ENCODE peak calls at places on chromosomes 2 and 18, in six cellular contexts. S is SJSA1; Q is activated CD4-positive, alpha-beta T cell treated with anti-CD3 and anti-CD28 coated beads for 24 hours; F is kidney epithelial cell; M is brain microvascular endothelial cell; B is iPS-NIHi11. G is an unnamed sample.

GRCh38 chr2:224807153-224807964 is 91.2 kb upstream of the CCDC195 start:
- DNase-seq in S (no peak), Q (no peak), F (no peak), M (no peak), B (no peak), G (no peak)

GRCh38 chr2:64212346-64212745 is 68.1 kb upstream of the PELI1 start:
- DNase-seq in S (peak; percentile 62), Q (no peak), F (no peak), M (peak; percentile 92), B (no peak), G (no peak)

GRCh38 chr2:172072279-172072678 is 13.0 kb upstream of the DLX1 start:
- DNase-seq in S (no peak), Q (no peak), F (no peak), M (no peak), B (no peak), G (no peak)

GRCh38 chr2:46236006-46236875 is 61.0 kb upstream of the EPAS1 start:
- DNase-seq in S (no peak), Q (no peak), F (no peak), M (no peak), B (no peak), G (no peak)

GRCh38 chr2:186456941-186457340 is 29.1 kb upstream of the ZC3H15 start:
- DNase-seq in S (no peak), Q (no peak), F (peak; percentile 16), M (peak; percentile 85), B (no peak), G (peak; percentile 61)

GRCh38 chr2:10378189-10378588 is 69.9 kb downstream of the ODC1 start:
- DNase-seq in S (no peak), Q (no peak), F (no peak), M (no peak), B (no peak), G (no peak)

GRCh38 chr2:96105152-96105915 is 11.0 kb downstream of the ADRA2B start:
- DNase-seq in S (no peak), Q (no peak), F (no peak), M (no peak), B (no peak), G (no peak)

GRCh38 chr2:217387776-217388381 is 528.0 kb upstream of the TNP1 start:
- DNase-seq in S (peak; percentile 20), Q (no peak), F (no peak), M (no peak), B (no peak), G (no peak)

GRCh38 chr2:86078801-86079545 is 26.7 kb downstream of the POLR1A start:
- DNase-seq in S (peak; percentile 39), Q (no peak), F (no peak), M (peak; percentile 40), B (no peak), G (no peak)

GRCh38 chr2:218340656-218341055 is 16.0 kb upstream of the CATIP start:
- DNase-seq in S (no peak), Q (no peak), F (no peak), M (no peak), B (no peak), G (no peak)

GRCh38 chr18:79294235-79294634 is 101.5 kb upstream of the NFATC1 start:
- DNase-seq in S (no peak), Q (no peak), F (no peak), M (no peak), B (no peak), G (no peak)

GRCh38 chr18:45252474-45252873 is 362.8 kb upstream of the SLC14A2 start:
- DNase-seq in S (no peak), Q (no peak), F (no peak), M (no peak), B (no peak), G (no peak)

GRCh38 chr2:36318547-36318946 is 37.0 kb upstream of the CRIM1 start:
- DNase-seq in S (no peak), Q (no peak), F (no peak), M (no peak), B (no peak), G (no peak)

GRCh38 chr2:3762771-3763447 is 59.5 kb downstream of the DCDC2C start:
- DNase-seq in S (no peak), Q (no peak), F (no peak), M (no peak), B (no peak), G (no peak)

GRCh38 chr18:67733094-67733493 is 216.6 kb upstream of the DSEL start:
- DNase-seq in S (no peak), Q (no peak), F (no peak), M (peak; percentile 70), B (no peak), G (no peak)

GRCh38 chr2:224220581-224221255 is 181.2 kb downstream of the FAM124B start:
- DNase-seq in S (peak; percentile 55), Q (no peak), F (no peak), M (peak; percentile 2), B (no peak), G (no peak)

GRCh38 chr2:187054501-187055319 is 205.7 kb upstream of the ZSWIM2 start:
- DNase-seq in S (no peak), Q (no peak), F (no peak), M (no peak), B (peak; percentile 19), G (no peak)

GRCh38 chr2:26432856-26433255 is 31.1 kb downstream of the DRC1 start:
- DNase-seq in S (no peak), Q (no peak), F (no peak), M (no peak), B (no peak), G (no peak)

GRCh38 chr2:42132066-42132965 is 36.8 kb upstream of the EML4 start:
- DNase-seq in S (peak; percentile 85), Q (no peak), F (no peak), M (peak; percentile 49), B (no peak), G (peak; percentile 61)

GRCh38 chr18:9867454-9867732 is 18.4 kb upstream of the TXNDC2 start:
- DNase-seq in S (no peak), Q (no peak), F (no peak), M (no peak), B (no peak), G (no peak)

GRCh38 chr2:121530210-121530562 is 494 bp upstream of the RNU4ATAC start:
- DNase-seq in S (peak; percentile 94), Q (no peak), F (peak; percentile 28), M (peak; percentile 63), B (peak; percentile 78), G (peak; percentile 23)